ENCODE peak calls at places on chromosomes 1 and 21, in four cellular contexts. K is PC-3, Q is GM23248, B is HCT116. M is an unnamed sample.

GRCh38 chr1:212290608-212291007 is 5.4 kb downstream of the PPP2R5A start:
- DNase-seq in B (no peak), Q (peak; percentile 39), K (peak; percentile 69), M (no peak)

GRCh38 chr1:93992190-93992589 is 83.0 kb upstream of the GCLM start:
- DNase-seq in B (no peak), K (no peak), Q (no peak), M (no peak)

GRCh38 chr1:204438628-204439027 is 27.0 kb upstream of the PPP1R15B start:
- DNase-seq in Q (peak; percentile 100), B (no peak), K (peak; percentile 99), M (no peak)

GRCh38 chr1:34978926-34979325 is 6.2 kb downstream of the TMEM35B start:
- DNase-seq in K (no peak), Q (no peak), B (no peak), M (no peak)

GRCh38 chr1:30691480-30691879 is 31.9 kb downstream of the MATN1 start:
- DNase-seq in B (no peak), Q (no peak), K (no peak), M (no peak)

GRCh38 chr1:1211541-1212511 is 2.1 kb downstream of the TNFRSF4 start:
- DNase-seq in B (no peak), K (no peak), Q (no peak), M (no peak)

GRCh38 chr21:33041981-33042380 is 16.2 kb downstream of the OLIG2 start:
- DNase-seq in B (no peak), K (no peak), Q (peak; percentile 52), M (no peak)

GRCh38 chr1:40004857-40005256 is 35.7 kb upstream of the CAP1 start:
- DNase-seq in B (no peak), Q (no peak), K (no peak), M (no peak)

GRCh38 chr1:87669671-87670070 is 341.0 kb downstream of the LMO4 start:
- DNase-seq in K (no peak), Q (no peak), B (no peak), M (no peak)

GRCh38 chr1:54777011-54777410 is 12.7 kb upstream of the PARS2 start:
- DNase-seq in B (no peak), K (no peak), Q (no peak), M (peak; percentile 10)

GRCh38 chr1:19645544-19646252 is 1.6 kb downstream of the NBL1 start:
- DNase-seq in Q (peak; percentile 71), B (no peak), K (no peak), M (no peak)

GRCh38 chr1:74641876-74642275 is 31.7 kb downstream of the ERICH3 start:
- DNase-seq in Q (peak; percentile 41), B (no peak), K (peak; percentile 32), M (no peak)

GRCh38 chr1:165444897-165445370 is at the start of gene RXRG:
- DNase-seq in B (no peak), K (no peak), Q (peak; percentile 26), M (peak; percentile 48)

GRCh38 chr1:72284398-72285073 is 2.2 kb upstream of the NEGR1 start:
- DNase-seq in Q (peak; percentile 94), B (no peak), K (peak; percentile 97), M (peak; percentile 90)

GRCh38 chr1:179090522-179090921 is 8.7 kb downstream of the TOR3A start:
- DNase-seq in K (no peak), Q (peak; percentile 57), B (no peak), M (peak; percentile 83)

GRCh38 chr1:212257157-212257556 is 28.1 kb upstream of the PPP2R5A start:
- DNase-seq in Q (no peak), B (no peak), K (no peak), M (no peak)

GRCh38 chr1:156804572-156805243 is 11.9 kb downstream of the SH2D2A start:
- DNase-seq in K (no peak), B (no peak), Q (peak; percentile 44), M (peak; percentile 78)

GRCh38 chr21:26715878-26716506 is 129.2 kb downstream of the ADAMTS1 start:
- DNase-seq in B (no peak), K (peak; percentile 80), Q (peak; percentile 73), M (peak; percentile 73)

DNA sequence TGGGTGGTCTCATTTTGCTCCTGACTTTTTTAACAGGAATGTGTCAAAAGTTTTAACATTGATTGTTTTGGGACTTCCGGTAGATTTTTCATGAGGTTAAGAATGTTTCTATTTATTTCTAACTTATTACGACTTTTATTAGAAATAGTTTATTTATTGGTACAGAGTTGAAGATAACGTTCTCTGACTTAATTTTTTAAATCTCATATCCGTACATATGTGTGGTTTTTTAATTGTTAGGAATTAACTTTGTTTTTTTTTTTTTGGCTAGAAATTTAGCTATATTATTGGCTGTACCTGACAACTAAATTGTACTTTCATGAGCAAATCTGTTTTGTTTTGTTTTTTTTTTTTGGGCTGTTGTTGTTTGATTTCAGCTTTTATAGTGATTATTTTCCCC is 32.0 kb downstream of the RNF2 start:
- DNase-seq in K (no peak), Q (no peak), B (no peak), M (no peak)
- TF ChIP-seq EZH2 in K (no peak), Q (no peak), B (no peak), M (no peak)

DNA sequence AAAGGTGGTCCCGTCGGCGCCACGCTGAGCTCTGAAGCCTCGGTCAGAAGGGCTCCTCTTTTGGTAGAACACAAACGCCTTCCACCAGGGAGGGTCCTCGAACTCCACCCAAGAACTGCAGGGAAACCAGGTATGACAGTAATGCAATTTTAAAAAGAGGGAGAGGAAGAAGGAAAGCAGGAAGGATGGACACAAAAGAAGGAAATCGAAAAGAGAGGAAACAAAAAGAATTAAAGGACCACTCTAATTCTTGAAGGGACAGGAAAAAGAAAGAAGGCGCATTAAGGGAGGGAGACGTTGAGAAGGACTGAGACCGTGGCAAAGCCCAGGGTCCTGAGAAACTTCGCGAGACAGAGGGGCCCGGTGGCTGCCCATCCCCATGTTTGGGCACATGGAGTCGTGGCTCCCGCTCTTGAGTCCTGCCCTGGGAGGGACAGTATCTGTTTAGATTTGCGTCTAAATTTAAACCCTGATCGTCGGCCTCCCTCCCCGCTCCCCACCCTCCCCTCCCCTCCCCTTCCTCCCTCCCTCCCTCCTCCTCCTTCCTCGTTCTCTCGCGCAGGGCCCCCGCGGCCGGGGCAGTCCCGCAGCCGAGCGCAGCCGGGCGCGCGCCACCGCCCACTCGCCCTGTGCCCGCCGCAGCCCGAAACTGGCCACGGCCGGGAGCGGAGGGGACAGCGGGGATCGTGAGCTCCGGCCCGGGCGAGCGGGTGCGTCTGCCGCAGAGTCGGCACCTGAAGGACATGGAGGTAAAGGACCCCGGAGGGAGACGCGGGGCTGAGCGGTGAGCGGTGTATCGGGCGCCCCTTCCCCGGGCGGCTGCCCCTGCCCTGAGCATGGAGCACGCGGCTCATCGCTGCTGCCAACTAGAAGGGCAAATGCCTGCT is at the start of gene RCSD1:
- DNase-seq in K (no peak), Q (peak; percentile 69), B (no peak), M (no peak)
- TF ChIP-seq EZH2 in K (peak; percentile 95), Q (no peak), B (no peak), M (no peak)

DNA sequence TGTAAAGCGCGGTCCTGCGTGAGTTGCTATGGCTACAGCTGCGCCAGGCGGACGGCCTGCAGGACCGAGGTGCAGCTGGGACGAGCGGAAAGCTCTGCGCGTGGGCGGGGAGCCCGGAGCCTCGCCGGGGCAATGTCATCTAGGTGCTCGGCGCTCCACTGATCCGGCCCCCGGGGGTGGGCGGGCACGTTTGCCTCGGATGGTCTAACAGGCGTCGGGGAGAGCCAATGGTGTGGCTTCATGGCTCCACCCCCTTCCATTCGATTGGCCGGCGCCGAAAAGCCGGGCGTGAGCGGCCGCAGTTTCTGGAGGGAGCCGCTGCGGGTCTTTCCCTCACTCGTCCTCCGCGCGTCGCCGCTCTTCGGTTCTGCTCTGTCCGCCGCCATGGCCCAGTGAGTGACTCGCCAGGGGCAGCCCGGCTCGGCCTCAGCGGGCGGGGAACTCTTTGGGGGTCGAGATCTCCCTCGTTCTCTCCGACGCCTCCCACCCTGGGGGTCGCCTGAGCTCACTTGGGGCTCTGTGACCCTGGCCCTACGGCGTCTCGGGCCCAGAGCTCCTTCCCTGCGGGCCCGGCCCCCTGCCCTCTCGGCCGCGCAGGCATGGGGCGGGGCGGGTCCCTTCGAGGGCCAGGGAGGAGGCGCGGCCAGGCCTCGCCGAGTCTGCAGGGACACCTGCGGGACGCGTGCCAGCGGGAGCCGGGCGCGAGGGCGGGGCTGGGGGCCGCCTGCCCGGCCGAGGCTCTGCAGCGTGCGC is at the start of gene PGD:
- DNase-seq in B (peak; percentile 92), K (peak; percentile 98), Q (peak; percentile 100), M (peak; percentile 100)
- TF ChIP-seq EZH2 in B (no peak), K (no peak), Q (no peak), M (no peak)

GRCh38 chr1:213983589-213984386 is 4.0 kb upstream of the PROX1 start:
- DNase-seq in K (no peak), B (no peak), Q (no peak), M (no peak)

GRCh38 chr1:213986925-213987250 is 885 bp upstream of the PROX1 start:
- DNase-seq in B (no peak), Q (no peak), K (no peak), M (no peak)

GRCh38 chr1:213984387-213985180 is 3.2 kb upstream of the PROX1 start:
- DNase-seq in Q (no peak), K (no peak), B (no peak), M (no peak)

GRCh38 chr1:213986020-213986924 is 1.5 kb upstream of the PROX1 start:
- DNase-seq in K (peak; percentile 22), Q (no peak), B (no peak), M (no peak)

DNA sequence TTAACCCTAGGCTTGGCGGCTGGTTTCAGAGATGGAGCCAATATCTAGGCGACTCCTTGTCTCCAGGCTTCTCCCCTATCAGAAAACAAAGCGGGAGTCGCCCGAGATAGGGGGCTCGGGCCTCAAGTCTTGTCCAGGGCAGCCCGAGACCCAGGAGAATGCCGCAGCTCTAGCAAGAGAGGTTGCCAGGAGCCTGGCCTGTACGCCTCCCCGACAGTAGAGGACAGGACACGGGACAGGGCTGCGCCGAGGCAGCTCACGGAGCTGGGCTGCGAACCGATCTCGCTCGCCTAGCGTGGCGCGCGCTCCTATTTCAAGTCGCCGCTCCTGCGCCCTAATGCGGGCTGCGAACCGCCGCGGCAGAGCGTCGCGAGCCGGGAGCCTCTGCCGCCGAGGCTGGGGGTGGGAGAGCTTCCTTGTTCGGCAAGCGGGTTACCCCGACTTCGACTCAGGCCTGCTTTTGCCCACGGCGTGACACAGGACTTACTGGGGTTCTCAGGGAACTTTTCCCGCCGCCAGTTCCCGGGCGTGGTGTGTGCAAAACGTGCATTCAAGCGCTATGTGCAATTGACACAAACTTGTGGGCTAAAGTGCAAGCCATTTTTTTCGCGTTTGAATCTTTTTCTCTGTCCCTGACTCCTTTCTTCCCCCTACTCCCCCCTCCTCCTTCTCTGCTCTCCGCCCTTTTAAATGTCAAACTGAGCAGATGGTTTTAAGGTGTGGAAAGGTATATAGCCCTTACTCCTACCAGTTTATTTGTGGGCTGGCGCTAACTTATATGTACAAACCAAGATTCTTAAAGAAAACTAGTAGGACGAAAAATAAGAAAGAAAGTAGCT is 2.4 kb upstream of the PROX1 start:
- DNase-seq in K (no peak), B (no peak), Q (no peak), M (peak; percentile 18)
- TF ChIP-seq EZH2 in K (peak; percentile 70), B (no peak), Q (peak; percentile 0), M (peak; percentile 99)

M was measured in A673.